ENCODE peak calls at places on chromosome 17, in six cellular contexts. One of them, this sample, is unnamed. For H3K4me1, the result is how much of the 10 kb centered on the place peaks cover.

GRCh38 chr17:83075270-83075880 is 4.0 kb upstream of the METRNL start:
- ATAC-seq in upper lobe of left lung: no peak
- ATAC-seq in HCT116: no peak
- ATAC-seq in K562: no peak
- ATAC-seq in GM12878: no peak
- ATAC-seq in HepG2: no peak
- ATAC-seq in this sample: no peak

GRCh38 chr17:41418116-41418860 is 6.1 kb downstream of the KRT37 start:
- ATAC-seq in upper lobe of left lung: no peak
- ATAC-seq in HCT116: no peak
- ATAC-seq in K562: no peak
- ATAC-seq in GM12878: no peak
- ATAC-seq in HepG2: no peak
- ATAC-seq in this sample: no peak

GRCh38 chr17:28749516-28750177 is 5.8 kb downstream of the TRAF4 start:
- ATAC-seq in upper lobe of left lung: no peak
- ATAC-seq in HCT116: peak
- ATAC-seq in K562: peak
- ATAC-seq in GM12878: peak
- ATAC-seq in HepG2: peak
- ATAC-seq in this sample: no peak

GRCh38 chr17:81043725-81044427 is 8.9 kb downstream of the BAIAP2 start:
- ATAC-seq in upper lobe of left lung: peak
- ATAC-seq in HCT116: peak
- ATAC-seq in K562: no peak
- ATAC-seq in GM12878: no peak
- ATAC-seq in HepG2: peak
- ATAC-seq in this sample: peak

GRCh38 chr17:49003557-49004511 is 6.6 kb downstream of the IGF2BP1 start:
- ATAC-seq in upper lobe of left lung: no peak
- ATAC-seq in HCT116: peak
- ATAC-seq in K562: peak
- ATAC-seq in GM12878: peak
- ATAC-seq in HepG2: peak
- ATAC-seq in this sample: no peak

GRCh38 chr17:82527893-82528292 is 8.4 kb downstream of the FOXK2 start:
- ATAC-seq in upper lobe of left lung: peak
- ATAC-seq in HCT116: no peak
- ATAC-seq in K562: no peak
- ATAC-seq in GM12878: no peak
- ATAC-seq in HepG2: no peak
- ATAC-seq in this sample: no peak

GRCh38 chr17:76569607-76570279 is 15.9 kb downstream of the ST6GALNAC2 start:
- ATAC-seq in upper lobe of left lung: no peak
- ATAC-seq in HCT116: peak
- ATAC-seq in K562: no peak
- ATAC-seq in GM12878: no peak
- ATAC-seq in HepG2: peak
- ATAC-seq in this sample: peak

GRCh38 chr17:21474815-21475214 is 98.7 kb downstream of the KCNJ12 start:
- ATAC-seq in upper lobe of left lung: no peak
- ATAC-seq in HCT116: no peak
- ATAC-seq in K562: no peak
- ATAC-seq in GM12878: no peak
- ATAC-seq in HepG2: no peak
- ATAC-seq in this sample: no peak

GRCh38 chr17:15350777-15351486 is 9.5 kb upstream of the TEKT3 start:
- ATAC-seq in upper lobe of left lung: peak
- ATAC-seq in HCT116: no peak
- ATAC-seq in K562: no peak
- ATAC-seq in GM12878: no peak
- ATAC-seq in HepG2: no peak
- ATAC-seq in this sample: peak

GRCh38 chr17:67202503-67202902 is 42.5 kb downstream of the HELZ start:
- ATAC-seq in upper lobe of left lung: no peak
- ATAC-seq in HCT116: no peak
- ATAC-seq in K562: no peak
- ATAC-seq in GM12878: no peak
- ATAC-seq in HepG2: no peak
- ATAC-seq in this sample: no peak

GRCh38 chr17:82429824-82430223 is 11.4 kb upstream of the OGFOD3 start:
- ATAC-seq in upper lobe of left lung: peak
- ATAC-seq in HCT116: no peak
- ATAC-seq in K562: peak
- ATAC-seq in GM12878: no peak
- ATAC-seq in HepG2: no peak
- ATAC-seq in this sample: no peak

GRCh38 chr17:42255425-42255810 is 20.8 kb downstream of the STAT5B start:
- ATAC-seq in upper lobe of left lung: no peak
- ATAC-seq in HCT116: no peak
- ATAC-seq in K562: no peak
- ATAC-seq in GM12878: no peak
- ATAC-seq in HepG2: no peak
- ATAC-seq in this sample: no peak

GRCh38 chr17:5272313-5272712 is 9.8 kb upstream of the RABEP1 start:
- ATAC-seq in upper lobe of left lung: no peak
- ATAC-seq in HCT116: no peak
- ATAC-seq in K562: no peak
- ATAC-seq in GM12878: no peak
- ATAC-seq in HepG2: no peak
- ATAC-seq in this sample: no peak

GRCh38 chr17:7720125-7720524 is 2.6 kb downstream of the DNAH2 start:
- ATAC-seq in upper lobe of left lung: no peak
- ATAC-seq in HCT116: no peak
- ATAC-seq in K562: no peak
- ATAC-seq in GM12878: no peak
- ATAC-seq in HepG2: no peak
- ATAC-seq in this sample: no peak

GRCh38 chr17:7705269-7706255 is 560 bp downstream of the EFNB3 start:
- ATAC-seq in upper lobe of left lung: no peak
- ATAC-seq in HCT116: no peak
- ATAC-seq in K562: no peak
- ATAC-seq in GM12878: peak
- ATAC-seq in HepG2: peak
- ATAC-seq in this sample: peak

GRCh38 chr17:74490716-74491115 is 24.3 kb downstream of the CD300A start:
- ATAC-seq in upper lobe of left lung: no peak
- ATAC-seq in HCT116: no peak
- ATAC-seq in K562: no peak
- ATAC-seq in GM12878: no peak
- ATAC-seq in HepG2: no peak
- ATAC-seq in this sample: no peak

GRCh38 chr17:72258711-72259110 is 137.9 kb downstream of the SOX9 start:
- ATAC-seq in upper lobe of left lung: no peak
- ATAC-seq in HCT116: no peak
- ATAC-seq in K562: no peak
- ATAC-seq in GM12878: no peak
- ATAC-seq in HepG2: peak
- ATAC-seq in this sample: no peak

GRCh38 chr17:82589851-82590180 is 58.4 kb downstream of the WDR45B start:
- ATAC-seq in upper lobe of left lung: no peak
- ATAC-seq in HCT116: no peak
- ATAC-seq in K562: no peak
- ATAC-seq in GM12878: no peak
- ATAC-seq in HepG2: no peak
- ATAC-seq in this sample: no peak

GRCh38 chr17:82390015-82390859 is 18.7 kb downstream of the UTS2R start:
- ATAC-seq in upper lobe of left lung: no peak
- ATAC-seq in HCT116: no peak
- ATAC-seq in K562: no peak
- ATAC-seq in GM12878: no peak
- ATAC-seq in HepG2: no peak
- ATAC-seq in this sample: no peak

GRCh38 chr17:19579192-19579668 is 45.6 kb downstream of the SLC47A1 start:
- ATAC-seq in upper lobe of left lung: peak
- ATAC-seq in HCT116: no peak
- ATAC-seq in K562: no peak
- ATAC-seq in GM12878: no peak
- ATAC-seq in HepG2: no peak
- ATAC-seq in this sample: no peak

GRCh38 chr17:72812823-72813222 is 279.7 kb downstream of the SLC39A11 start:
- ATAC-seq in upper lobe of left lung: no peak
- ATAC-seq in HCT116: peak
- ATAC-seq in K562: no peak
- ATAC-seq in GM12878: no peak
- ATAC-seq in HepG2: no peak
- ATAC-seq in this sample: no peak

GRCh38 chr17:68576811-68577551 is 24.2 kb downstream of the FAM20A start:
- ATAC-seq in upper lobe of left lung: peak
- ATAC-seq in HCT116: peak
- ATAC-seq in K562: no peak
- ATAC-seq in GM12878: peak
- ATAC-seq in HepG2: peak
- ATAC-seq in this sample: peak

GRCh38 chr17:34892864-34893263 is 68.4 kb downstream of the CCT6B start:
- ATAC-seq in upper lobe of left lung: no peak
- ATAC-seq in HCT116: peak
- ATAC-seq in K562: peak
- ATAC-seq in GM12878: peak
- ATAC-seq in HepG2: peak
- ATAC-seq in this sample: no peak

GRCh38 chr17:77332981-77333685 is 192.4 kb downstream of the SEC14L1 start:
- ATAC-seq in upper lobe of left lung: no peak
- ATAC-seq in HCT116: no peak
- ATAC-seq in K562: peak
- ATAC-seq in GM12878: peak
- ATAC-seq in HepG2: no peak
- ATAC-seq in this sample: no peak

GRCh38 chr17:72974605-72975232 is 117.8 kb downstream of the SLC39A11 start:
- ATAC-seq in upper lobe of left lung: no peak
- ATAC-seq in HCT116: no peak
- ATAC-seq in K562: no peak
- ATAC-seq in GM12878: no peak
- ATAC-seq in HepG2: no peak
- ATAC-seq in this sample: no peak

GRCh38 chr17:38428643-38429371 is 543 bp downstream of the ARHGAP23 start:
- ATAC-seq in upper lobe of left lung: peak
- ATAC-seq in HCT116: peak
- ATAC-seq in K562: no peak
- ATAC-seq in GM12878: peak
- ATAC-seq in HepG2: peak
- ATAC-seq in this sample: peak

GRCh38 chr17:47806026-47806912 is 15.3 kb downstream of the OSBPL7 start:
- ATAC-seq in upper lobe of left lung: no peak
- ATAC-seq in HCT116: no peak
- ATAC-seq in K562: no peak
- ATAC-seq in GM12878: no peak
- ATAC-seq in HepG2: no peak
- ATAC-seq in this sample: no peak

DNA sequence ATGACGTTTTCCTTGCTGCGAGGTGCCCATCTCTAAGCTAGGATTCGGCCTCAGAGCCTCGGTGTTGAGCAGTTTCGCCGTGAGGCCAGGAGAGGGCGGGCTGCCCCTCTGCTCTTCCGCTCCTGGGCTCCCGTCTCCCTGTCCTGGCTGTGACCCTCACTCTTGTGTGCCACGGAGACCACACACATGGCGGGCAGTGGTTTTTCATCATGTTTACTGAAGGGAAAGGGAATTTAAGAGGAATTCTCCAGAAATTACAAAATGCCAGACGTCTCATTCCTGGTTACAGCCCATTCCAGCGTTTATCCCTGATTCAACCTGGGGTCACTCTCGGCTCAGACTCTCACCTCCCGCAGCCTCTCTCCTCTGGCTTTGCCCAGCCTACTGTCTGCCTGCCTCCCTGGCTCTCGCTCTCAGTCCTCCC is 96.8 kb upstream of the ELAC2 start:
- ATAC-seq in upper lobe of left lung: peak
- ATAC-seq in HCT116: peak
- ATAC-seq in K562: peak
- ATAC-seq in GM12878: peak
- ATAC-seq in HepG2: peak
- ATAC-seq in this sample: peak
- TF ChIP-seq CTCF in upper lobe of left lung: peak
- TF ChIP-seq CTCF in HCT116: peak
- TF ChIP-seq CTCF in K562: peak
- TF ChIP-seq CTCF in GM12878: peak
- TF ChIP-seq CTCF in HepG2: peak
- TF ChIP-seq CTCF in this sample: peak

DNA sequence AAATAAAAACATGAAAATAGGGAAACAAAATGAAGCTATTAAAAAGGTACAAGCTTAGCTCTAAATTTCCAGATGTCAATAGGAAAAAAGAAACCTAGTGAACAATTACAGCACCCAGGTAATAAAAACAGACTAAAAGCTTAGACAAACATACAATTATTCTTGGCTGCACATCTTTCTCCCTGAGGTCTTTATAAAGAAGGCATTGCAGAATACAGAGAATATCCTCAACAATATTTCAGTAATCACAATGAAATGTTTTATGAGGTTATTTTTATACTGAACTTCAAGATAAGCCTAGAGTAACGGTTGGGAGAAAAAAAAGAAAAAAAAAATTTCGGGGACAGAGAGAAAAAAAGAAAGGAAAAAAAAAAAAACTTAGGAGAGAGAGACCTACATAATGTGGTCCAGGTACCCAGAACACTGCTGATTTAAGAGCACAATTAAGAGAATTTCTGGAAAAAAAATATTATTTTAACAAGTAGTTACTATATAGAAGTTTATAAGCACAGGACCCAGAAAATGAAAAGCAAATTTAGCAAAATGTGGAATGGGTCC is 26.5 kb downstream of the KANSL1 start:
- ATAC-seq in upper lobe of left lung: no peak
- ATAC-seq in HCT116: no peak
- ATAC-seq in K562: no peak
- ATAC-seq in GM12878: no peak
- ATAC-seq in HepG2: no peak
- ATAC-seq in this sample: no peak
- H3K4me1 ChIP-seq in upper lobe of left lung: half or more
- H3K4me1 ChIP-seq in HCT116: under half
- H3K4me1 ChIP-seq in K562: under half
- H3K4me1 ChIP-seq in GM12878: under half
- H3K4me1 ChIP-seq in HepG2: half or more
- H3K4me1 ChIP-seq in this sample: half or more

GRCh38 chr17:55238197-55238930 is 26.4 kb upstream of the HLF start:
- ATAC-seq in upper lobe of left lung: peak
- ATAC-seq in HCT116: peak
- ATAC-seq in K562: peak
- ATAC-seq in GM12878: peak
- ATAC-seq in HepG2: peak
- ATAC-seq in this sample: peak
- TF ChIP-seq POLR2AphosphoS5 in upper lobe of left lung: no peak
- TF ChIP-seq POLR2AphosphoS5 in HCT116: peak
- TF ChIP-seq POLR2AphosphoS5 in K562: no peak
- TF ChIP-seq POLR2AphosphoS5 in GM12878: no peak
- TF ChIP-seq POLR2AphosphoS5 in HepG2: no peak
- TF ChIP-seq POLR2AphosphoS5 in this sample: peak

DNA sequence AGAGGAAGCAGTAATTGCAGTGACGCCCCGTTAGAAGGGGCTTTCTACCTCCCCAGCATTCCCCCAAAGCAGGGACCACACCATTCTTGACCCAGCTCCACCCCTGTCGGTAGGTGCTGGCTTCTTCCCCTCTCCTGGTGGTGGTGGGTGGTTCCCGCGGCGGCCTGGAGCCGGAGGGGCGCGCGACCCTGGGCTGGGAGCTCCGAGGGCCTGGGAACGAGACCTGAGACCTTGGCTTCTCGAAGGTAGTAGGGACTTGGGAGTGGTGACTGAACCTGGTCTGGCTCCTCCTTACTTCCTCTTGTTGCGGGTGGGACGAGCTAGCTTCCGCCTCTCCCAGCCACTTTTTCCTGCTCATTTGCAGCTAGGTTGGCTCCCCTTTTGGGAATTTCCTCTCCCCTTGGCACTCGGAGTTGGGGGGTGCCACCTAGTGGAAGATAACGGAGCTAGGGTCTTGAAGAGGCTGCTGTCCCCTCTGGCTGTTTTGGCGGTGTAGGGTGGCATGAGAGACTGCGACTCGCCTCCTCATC is 460 bp downstream of the GRN start:
- ATAC-seq in upper lobe of left lung: peak
- ATAC-seq in HCT116: peak
- ATAC-seq in K562: peak
- ATAC-seq in GM12878: peak
- ATAC-seq in HepG2: peak
- ATAC-seq in this sample: peak
- TF ChIP-seq CTCF in upper lobe of left lung: peak
- TF ChIP-seq CTCF in HCT116: peak
- TF ChIP-seq CTCF in K562: peak
- TF ChIP-seq CTCF in GM12878: peak
- TF ChIP-seq CTCF in HepG2: peak
- TF ChIP-seq CTCF in this sample: peak